ENCODE peak calls at places on chromosome 10, in five cellular contexts. O is right lobe of liver, S is suprapubic skin, U is A549, Q is IMR-90. W is an unnamed sample.

GRCh38 chr10:63760034-63760707 is 239.0 kb downstream of the REEP3 start:
- DNase-seq in Q (no peak), U (no peak), S (no peak), O (no peak), W (no peak)

GRCh38 chr10:61078542-61078941 is 134.6 kb upstream of the RHOBTB1 start:
- DNase-seq in Q (peak), S (no peak), O (no peak), U (no peak), W (peak)

GRCh38 chr10:6065406-6065805 is 3.2 kb upstream of the IL2RA start:
- DNase-seq in Q (no peak), U (no peak), S (peak), O (peak), W (no peak)

GRCh38 chr10:75469018-75469616 is 37.7 kb downstream of the LRMDA start:
- DNase-seq in S (peak), Q (peak), U (peak), O (no peak), W (no peak)

GRCh38 chr10:35827783-35828182 is 185.7 kb upstream of the FZD8 start:
- DNase-seq in S (no peak), O (no peak), Q (no peak), U (no peak), W (no peak)

GRCh38 chr10:48926255-48926654 is 13.4 kb downstream of the LRRC18 start:
- DNase-seq in U (no peak), O (no peak), Q (no peak), S (no peak), W (no peak)

GRCh38 chr10:124004372-124004928 is 88.9 kb downstream of the CHST15 start:
- DNase-seq in U (no peak), S (peak), O (peak), Q (no peak), W (no peak)

GRCh38 chr10:12510566-12510965 is 161.2 kb downstream of the CAMK1D start:
- DNase-seq in U (no peak), S (peak), Q (no peak), O (no peak), W (no peak)

GRCh38 chr10:127216786-127217185 is 20.4 kb upstream of the INSYN2A start:
- DNase-seq in U (no peak), Q (peak), O (no peak), S (no peak), W (no peak)

GRCh38 chr10:125479059-125479458 is 203.9 kb downstream of the TEX36 start:
- DNase-seq in Q (peak), U (no peak), S (no peak), O (no peak), W (no peak)

GRCh38 chr10:51162002-51162401 is 87.7 kb downstream of the PRKG1 start:
- DNase-seq in O (no peak), U (no peak), Q (no peak), S (no peak), W (peak)

GRCh38 chr10:58513189-58514101 is 773 bp downstream of the BICC1 start:
- DNase-seq in U (peak), Q (peak), S (peak), O (peak), W (peak)

GRCh38 chr10:119896061-119896655 is 3.6 kb downstream of the SEC23IP start:
- DNase-seq in U (peak), S (no peak), O (no peak), Q (peak), W (no peak)

GRCh38 chr10:107545717-107546116 is 381.2 kb upstream of the SORCS1 start:
- DNase-seq in S (no peak), O (no peak), Q (no peak), U (no peak), W (no peak)

GRCh38 chr10:25651534-25651933 is 282.5 kb upstream of the MYO3A start:
- DNase-seq in S (no peak), Q (no peak), O (no peak), U (no peak), W (no peak)

GRCh38 chr10:47371629-47372485 is 12.2 kb downstream of the ZNF488 start:
- DNase-seq in O (peak), U (no peak), Q (no peak), S (peak), W (peak)

GRCh38 chr10:29163746-29164145 is 125.1 kb upstream of the LYZL1 start:
- DNase-seq in U (peak), O (no peak), Q (peak), S (no peak), W (no peak)

GRCh38 chr10:110664483-110665420 is 20.6 kb downstream of the RBM20 start:
- DNase-seq in U (peak), O (no peak), Q (peak), S (no peak), W (no peak)

GRCh38 chr10:75406158-75407065 is 4.8 kb upstream of the ZNF503 start:
- DNase-seq in O (no peak), Q (no peak), S (no peak), U (no peak), W (peak)

GRCh38 chr10:68125770-68126169 is 16.5 kb downstream of the MYPN start:
- DNase-seq in Q (no peak), O (no peak), U (peak), S (no peak), W (no peak)

GRCh38 chr10:24462340-24462739 is 253.4 kb downstream of the KIAA1217 start:
- DNase-seq in O (no peak), Q (no peak), U (no peak), S (no peak), W (no peak)

GRCh38 chr10:494149-494542 is 195.3 kb downstream of the DIP2C start:
- DNase-seq in U (no peak), S (no peak), Q (no peak), O (no peak), W (no peak)

GRCh38 chr10:79400567-79401004 is 44.8 kb downstream of the ZCCHC24 start:
- DNase-seq in S (no peak), U (peak), O (no peak), Q (no peak), W (peak)

GRCh38 chr10:89207181-89207800 is at the start of gene CH25H:
- DNase-seq in S (peak), O (peak), Q (peak), U (peak), W (peak)

GRCh38 chr10:92572362-92573090 is 1.4 kb downstream of the IDE start:
- DNase-seq in U (no peak), O (no peak), S (no peak), Q (no peak), W (no peak)

GRCh38 chr10:121715969-121716368 is 117.7 kb upstream of the FGFR2 start:
- DNase-seq in U (no peak), Q (no peak), O (no peak), S (no peak), W (no peak)

GRCh38 chr10:119821172-119821571 is 51.5 kb downstream of the MCMBP start:
- DNase-seq in Q (no peak), U (no peak), O (no peak), S (no peak), W (no peak)

GRCh38 chr10:86229811-86230409 is 136.7 kb downstream of the GRID1 start:
- DNase-seq in U (no peak), O (no peak), S (no peak), Q (no peak), W (no peak)

GRCh38 chr10:29517352-29517923 is 117.3 kb downstream of the SVIL start:
- DNase-seq in O (no peak), S (no peak), U (peak), Q (peak), W (peak)

GRCh38 chr10:62993121-62993520 is 140.0 kb upstream of the NRBF2 start:
- DNase-seq in Q (no peak), S (no peak), U (no peak), O (no peak), W (no peak)

GRCh38 chr10:110609592-110609991 is 34.5 kb upstream of the RBM20 start:
- DNase-seq in O (no peak), S (no peak), U (peak), Q (no peak), W (no peak)

GRCh38 chr10:132373241-132373955 is 23.6 kb upstream of the PWWP2B start:
- DNase-seq in U (no peak), O (peak), S (peak), Q (no peak), W (no peak)

GRCh38 chr10:56085376-56085775 is 275.7 kb downstream of the ZWINT start:
- DNase-seq in O (no peak), S (no peak), Q (no peak), U (no peak), W (no peak)

GRCh38 chr10:104273291-104273690 is 4.3 kb downstream of the GSTO2 start:
- DNase-seq in O (no peak), Q (peak), S (no peak), U (no peak), W (no peak)

GRCh38 chr10:104264783-104265182 is 4.2 kb upstream of the GSTO2 start:
- DNase-seq in S (no peak), O (no peak), U (no peak), Q (no peak), W (no peak)

GRCh38 chr10:104273899-104274575 is 5.1 kb downstream of the GSTO2 start:
- DNase-seq in Q (no peak), O (no peak), S (no peak), U (no peak), W (no peak)

GRCh38 chr10:104267721-104268690 is 978 bp upstream of the GSTO2 start:
- DNase-seq in U (no peak), Q (no peak), S (no peak), O (no peak), W (no peak)

DNA sequence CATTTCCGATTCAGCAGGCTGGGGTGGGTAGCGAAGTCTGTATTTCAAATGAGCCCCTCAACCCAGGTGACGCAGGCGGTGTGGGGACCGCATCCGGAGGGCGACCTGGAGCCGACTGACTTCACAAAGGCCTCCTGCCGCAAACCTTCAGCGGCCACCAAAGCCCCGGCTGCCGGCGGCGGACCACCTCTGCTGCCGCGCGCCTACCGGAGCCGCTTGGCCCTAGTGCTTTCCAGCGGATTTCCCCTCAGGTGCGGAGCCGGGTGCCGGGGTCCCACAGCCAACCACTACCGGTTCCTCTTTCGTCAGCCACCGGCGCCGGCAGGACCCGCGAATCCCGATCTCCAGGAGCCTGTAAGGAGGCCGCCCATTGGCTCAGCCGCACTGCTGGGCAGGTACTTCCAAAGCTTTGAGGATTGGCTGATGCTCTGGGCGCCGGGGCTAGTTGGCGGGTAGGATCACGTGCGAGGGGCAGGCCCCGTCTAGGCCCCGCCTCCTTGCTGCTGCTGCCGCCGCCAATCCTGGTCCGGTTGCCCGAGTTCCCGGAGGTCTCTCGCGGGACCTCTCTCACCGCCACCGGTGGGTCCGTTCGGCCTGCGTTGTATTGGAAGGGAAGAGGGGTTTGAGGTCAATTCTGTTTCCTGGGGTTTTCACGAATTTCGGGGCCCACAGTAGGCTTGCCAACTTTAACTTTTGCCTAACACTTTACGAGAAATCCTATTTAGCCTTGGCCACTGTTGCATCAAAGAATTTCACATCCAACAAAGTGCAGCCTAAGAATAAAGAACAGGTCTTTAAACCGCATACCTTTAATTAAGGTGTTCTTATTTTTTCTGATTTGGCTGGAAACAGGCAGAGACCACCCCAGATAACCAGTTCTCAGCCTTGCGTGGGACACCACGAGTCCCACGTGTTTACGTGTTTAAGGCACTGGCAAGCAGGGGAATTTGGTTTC is at the start of gene GSTO2:
- DNase-seq in O (peak), U (peak), Q (peak), S (peak), W (peak)
- TF ChIP-seq POLR2A in O (peak), U (peak), Q (no peak), S (no peak), W (peak)

GRCh38 chr10:32327364-32327691 is 19.6 kb downstream of the EPC1 start:
- DNase-seq in S (no peak), Q (no peak), O (no peak), U (no peak), W (no peak)
- H3K27ac ChIP-seq in S (no peak), Q (no peak), O (no peak), U (no peak), W (no peak)

GRCh38 chr10:59907537-59907917 is 1.2 kb upstream of the CCDC6 start:
- DNase-seq in O (no peak), Q (no peak), S (no peak), U (no peak), W (no peak)

GRCh38 chr10:59905735-59906416 is 480 bp downstream of the CCDC6 start:
- DNase-seq in U (no peak), S (peak), O (no peak), Q (no peak), W (peak)

GRCh38 chr10:59907918-59908807 is 1.8 kb upstream of the CCDC6 start:
- DNase-seq in U (peak), O (peak), Q (peak), S (no peak), W (peak)

GRCh38 chr10:59905066-59905734 is 1.2 kb downstream of the CCDC6 start:
- DNase-seq in O (peak), S (peak), Q (peak), U (no peak), W (peak)

GRCh38 chr10:59906417-59907202 is at the start of gene CCDC6:
- DNase-seq in O (peak), U (peak), S (peak), Q (peak), W (peak)
- TF ChIP-seq POLR2A in O (peak), U (peak), S (no peak), Q (peak), W (peak)

GRCh38 chr10:17472481-17473227 is 18.3 kb upstream of the ST8SIA6 start:
- DNase-seq in S (no peak), U (no peak), Q (no peak), O (no peak), W (no peak)

GRCh38 chr10:17475661-17476060 is 21.3 kb upstream of the ST8SIA6 start:
- DNase-seq in O (no peak), U (no peak), S (no peak), Q (no peak), W (no peak)

GRCh38 chr10:17476073-17476472 is 21.7 kb upstream of the ST8SIA6 start:
- DNase-seq in S (no peak), U (no peak), Q (no peak), O (no peak), W (no peak)

GRCh38 chr10:17473228-17473950 is 19.0 kb upstream of the ST8SIA6 start:
- DNase-seq in Q (no peak), U (no peak), O (no peak), S (no peak), W (no peak)

GRCh38 chr10:17474595-17474994 is 20.2 kb upstream of the ST8SIA6 start:
- DNase-seq in Q (peak), O (no peak), U (peak), S (no peak), W (no peak)
- H3K27ac ChIP-seq in Q (no peak), O (no peak), U (no peak), S (no peak), W (no peak)

GRCh38 chr10:97632949-97633884 is at the start of gene MORN4:
- DNase-seq in Q (peak), S (peak), O (peak), U (peak), W (peak)
- TF ChIP-seq POLR2A in Q (no peak), S (no peak), O (no peak), U (peak), W (no peak)

GRCh38 chr10:114777415-114777814 is 44.2 kb upstream of the FHIP2A start:
- DNase-seq in Q (no peak), O (no peak), U (no peak), S (no peak), W (no peak)
- H3K27ac ChIP-seq in Q (no peak), O (no peak), U (peak), S (no peak), W (no peak)

GRCh38 chr10:73965890-73966768 is 31.8 kb upstream of the VCL start:
- DNase-seq in O (no peak), S (peak), Q (peak), U (peak), W (peak)
- TF ChIP-seq POLR2A in O (no peak), S (no peak), Q (no peak), U (peak), W (no peak)

GRCh38 chr10:21487416-21488180 is 37.9 kb downstream of the SKIDA1 start:
- DNase-seq in Q (no peak), O (peak), U (no peak), S (no peak), W (no peak)
- H3K27ac ChIP-seq in Q (no peak), O (no peak), U (no peak), S (no peak), W (no peak)

GRCh38 chr10:97640174-97640867 is at the start of gene PI4K2A:
- DNase-seq in Q (peak), U (peak), O (peak), S (peak), W (peak)
- TF ChIP-seq POLR2A in Q (peak), U (peak), O (peak), S (no peak), W (peak)

W was measured in ovary.